ENCODE peak calls at places on chromosomes 6 and 20, in nine cellular contexts. C, A, H, E, V, D, O, I and R are unnamed samples.

GRCh38 chr6:41275489-41275888 is 11.0 kb downstream of the TREM1 start:
- DNase-seq in C (no peak), A (no peak), H (no peak), E (no peak), V (no peak), D (no peak), O (no peak), I (no peak), R (no peak)

GRCh38 chr6:38155576-38156204 is 336.2 kb downstream of the ZFAND3 start:
- DNase-seq in C (no peak), A (peak), H (no peak), E (no peak), V (peak), D (no peak), O (peak), I (peak), R (no peak)

GRCh38 chr6:108557494-108558371 is 3.0 kb upstream of the FOXO3 start:
- DNase-seq in C (peak), A (peak), H (peak), E (peak), V (peak), D (peak), O (peak), I (peak), R (no peak)

GRCh38 chr6:111837007-111837406 is 36.2 kb downstream of the FYN start:
- DNase-seq in C (no peak), A (no peak), H (no peak), E (no peak), V (no peak), D (no peak), O (no peak), I (no peak), R (no peak)

GRCh38 chr6:108417027-108417426 is 122.2 kb downstream of the AFG1L start:
- DNase-seq in C (no peak), A (no peak), H (no peak), E (no peak), V (peak), D (no peak), O (no peak), I (peak), R (no peak)

GRCh38 chr6:1614767-1615650 is 5.3 kb downstream of the FOXC1 start:
- DNase-seq in C (no peak), A (peak), H (peak), E (peak), V (no peak), D (peak), O (no peak), I (no peak), R (no peak)

GRCh38 chr20:57089701-57090144 is 176.7 kb downstream of the BMP7 start:
- DNase-seq in C (peak), A (no peak), H (peak), E (peak), V (peak), D (peak), O (peak), I (peak), R (peak)

GRCh38 chr6:79186564-79186963 is 47.9 kb downstream of the HMGN3 start:
- DNase-seq in C (no peak), A (no peak), H (no peak), E (no peak), V (no peak), D (no peak), O (no peak), I (no peak), R (no peak)

GRCh38 chr6:24997905-24998304 is 62.1 kb upstream of the RIPOR2 start:
- DNase-seq in C (no peak), A (no peak), H (no peak), E (no peak), V (no peak), D (no peak), O (no peak), I (no peak), R (no peak)

GRCh38 chr6:117674991-117675657 is at the start of gene NUS1:
- DNase-seq in C (peak), A (peak), H (peak), E (peak), V (peak), D (peak), O (peak), I (peak), R (peak)

GRCh38 chr6:79404677-79405076 is 132.6 kb downstream of the LCA5 start:
- DNase-seq in C (no peak), A (no peak), H (no peak), E (no peak), V (no peak), D (no peak), O (no peak), I (no peak), R (no peak)

GRCh38 chr6:104638841-104639290 is 220.9 kb downstream of the HACE1 start:
- DNase-seq in C (peak), A (no peak), H (no peak), E (no peak), V (no peak), D (no peak), O (no peak), I (peak), R (no peak)

GRCh38 chr20:36950432-36951197 is 893 bp downstream of the SAMHD1 start:
- DNase-seq in C (no peak), A (no peak), H (no peak), E (no peak), V (peak), D (peak), O (no peak), I (peak), R (no peak)

GRCh38 chr6:73264446-73264845 is 1.4 kb upstream of the KHDC1 start:
- DNase-seq in C (no peak), A (no peak), H (no peak), E (no peak), V (no peak), D (no peak), O (no peak), I (no peak), R (peak)

GRCh38 chr20:40233401-40233800 is 455.6 kb downstream of the MAFB start:
- DNase-seq in C (no peak), A (no peak), H (no peak), E (no peak), V (no peak), D (no peak), O (no peak), I (no peak), R (no peak)

GRCh38 chr6:158784505-158784904 is 34.7 kb downstream of the EZR start:
- DNase-seq in C (no peak), A (no peak), H (no peak), E (no peak), V (peak), D (no peak), O (no peak), I (peak), R (no peak)

GRCh38 chr6:106574729-106575458 is 54.4 kb downstream of the RTN4IP1 start:
- DNase-seq in C (peak), A (no peak), H (no peak), E (no peak), V (peak), D (no peak), O (no peak), I (peak), R (no peak)

GRCh38 chr20:1964659-1965405 is 29.0 kb downstream of the PDYN start:
- DNase-seq in C (no peak), A (no peak), H (no peak), E (no peak), V (no peak), D (peak), O (no peak), I (no peak), R (peak)

GRCh38 chr6:9140181-9140580 is 704.8 kb upstream of the SLC35B3 start:
- DNase-seq in C (peak), A (no peak), H (no peak), E (no peak), V (no peak), D (no peak), O (peak), I (no peak), R (peak)

GRCh38 chr6:78611097-78611625 is 256.2 kb upstream of the IRAK1BP1 start:
- DNase-seq in C (no peak), A (no peak), H (no peak), E (no peak), V (no peak), D (no peak), O (no peak), I (no peak), R (no peak)

GRCh38 chr6:126422912-126423311 is 83.0 kb downstream of the CENPW start:
- DNase-seq in C (no peak), A (no peak), H (no peak), E (no peak), V (no peak), D (no peak), O (no peak), I (peak), R (no peak)

GRCh38 chr6:89605861-89606260 is 32.7 kb downstream of the LYRM2 start:
- DNase-seq in C (no peak), A (no peak), H (no peak), E (no peak), V (no peak), D (no peak), O (no peak), I (no peak), R (peak)

GRCh38 chr20:2701671-2702081 is 9.1 kb downstream of the EBF4 start:
- DNase-seq in C (no peak), A (no peak), H (no peak), E (no peak), V (no peak), D (no peak), O (no peak), I (no peak), R (no peak)

GRCh38 chr6:21491955-21492354 is 101.6 kb upstream of the SOX4 start:
- DNase-seq in C (no peak), A (no peak), H (no peak), E (no peak), V (no peak), D (no peak), O (no peak), I (no peak), R (no peak)

DNA sequence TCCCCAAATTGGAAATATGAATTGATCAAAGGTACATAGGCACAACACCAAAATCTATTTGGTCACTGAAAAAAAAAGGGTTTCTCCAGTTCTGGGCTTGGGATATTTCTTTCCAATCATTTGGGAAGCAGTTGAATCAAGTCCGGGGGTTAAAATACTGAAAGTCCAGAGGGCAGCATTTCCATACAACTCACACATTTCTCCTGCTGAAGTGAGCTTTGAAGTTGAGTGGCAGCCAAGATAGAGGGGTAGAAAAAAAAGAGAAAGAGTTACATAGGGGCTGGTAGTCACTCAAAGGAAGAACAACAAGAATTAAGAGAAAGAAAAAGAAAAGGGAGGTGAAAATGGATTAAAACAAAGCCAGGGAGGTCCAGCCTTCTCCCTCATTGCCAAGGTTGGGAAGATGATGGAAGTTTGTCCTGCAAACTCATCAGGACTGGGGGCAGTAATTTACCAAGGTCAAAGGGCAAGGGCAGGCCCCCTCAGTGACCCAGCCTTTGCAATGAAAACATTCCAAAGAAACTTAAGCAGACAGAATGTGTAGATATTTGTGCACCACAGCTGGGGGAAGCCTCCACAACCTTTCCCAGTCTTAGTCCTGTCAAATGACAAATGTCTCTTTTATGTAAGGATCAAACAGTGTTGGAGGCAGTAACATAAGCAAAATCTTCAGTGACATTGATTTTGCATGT is 525.3 kb upstream of the JARID2 start:
- DNase-seq in C (no peak), A (no peak), H (no peak), E (no peak), V (no peak), D (no peak), O (no peak), I (no peak), R (no peak)
- TF ChIP-seq CTCF in C (no peak), A (no peak), H (no peak), E (no peak), V (no peak), D (no peak), O (no peak), I (no peak), R (no peak)

GRCh38 chr6:143513410-143513809 is 1.9 kb upstream of the FUCA2 start:
- DNase-seq in C (no peak), A (no peak), H (peak), E (no peak), V (no peak), D (peak), O (peak), I (no peak), R (no peak)
- TF ChIP-seq CTCF in C (no peak), A (no peak), H (peak), E (no peak), V (peak), D (peak), O (peak), I (peak), R (no peak)

DNA sequence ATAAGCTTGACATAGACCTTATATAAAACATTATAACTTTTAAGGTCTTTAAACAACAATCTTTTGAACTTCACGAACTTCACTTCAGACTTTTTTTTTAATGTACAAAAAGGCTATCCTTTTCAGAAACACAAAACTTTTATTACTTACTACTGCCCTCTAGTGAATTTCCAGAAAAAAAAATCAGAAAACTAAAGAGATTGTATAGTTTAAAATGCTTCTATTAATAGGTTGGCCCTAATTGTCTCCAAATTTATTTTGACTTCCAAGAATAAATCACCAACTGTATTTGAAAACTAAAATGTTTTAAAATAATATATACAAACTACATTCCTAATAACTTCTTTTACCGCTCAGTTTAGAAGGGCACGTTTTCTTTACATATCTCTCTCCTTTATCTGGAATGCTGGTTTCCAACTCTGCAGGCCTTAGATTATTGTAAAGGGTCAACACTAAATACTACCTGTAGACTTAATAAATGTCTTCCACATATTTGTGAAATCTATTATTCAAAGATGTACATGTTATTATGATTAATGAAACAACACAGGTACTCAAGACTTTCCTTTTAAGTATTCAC is 66.8 kb downstream of the LMBRD1 start:
- DNase-seq in C (no peak), A (no peak), H (no peak), E (no peak), V (no peak), D (no peak), O (no peak), I (peak), R (no peak)
- TF ChIP-seq CTCF in C (peak), A (peak), H (peak), E (no peak), V (no peak), D (peak), O (peak), I (no peak), R (no peak)

GRCh38 chr20:47664068-47664437 is 121.2 kb downstream of the SULF2 start:
- DNase-seq in C (no peak), A (no peak), H (no peak), E (peak), V (no peak), D (no peak), O (no peak), I (no peak), R (no peak)
- TF ChIP-seq CTCF in C (no peak), A (no peak), H (no peak), E (no peak), V (no peak), D (peak), O (no peak), I (no peak), R (no peak)

GRCh38 chr20:59402697-59403096 is 102.3 kb downstream of the EDN3 start:
- DNase-seq in C (no peak), A (no peak), H (peak), E (no peak), V (no peak), D (no peak), O (no peak), I (no peak), R (no peak)
- TF ChIP-seq CTCF in C (no peak), A (no peak), H (no peak), E (no peak), V (no peak), D (no peak), O (no peak), I (no peak), R (no peak)

GRCh38 chr6:131197716-131198115 is 62.4 kb downstream of the AKAP7 start:
- DNase-seq in C (no peak), A (no peak), H (no peak), E (no peak), V (no peak), D (peak), O (no peak), I (no peak), R (no peak)

GRCh38 chr6:131199568-131200272 is 64.5 kb downstream of the AKAP7 start:
- DNase-seq in C (no peak), A (no peak), H (peak), E (peak), V (peak), D (peak), O (no peak), I (peak), R (no peak)
- TF ChIP-seq CTCF in C (peak), A (no peak), H (peak), E (peak), V (peak), D (peak), O (peak), I (peak), R (no peak)